ENCODE peak calls at places on chromosomes 16 and 17, in six cellular contexts. One of them, this sample, is unnamed.

GRCh38 chr16:12350945-12351344 is 374.4 kb downstream of the SNX29 start:
- DNase-seq in OCI-LY7: no peak
- DNase-seq in fibroblast of mammary gland: no peak
- DNase-seq in gastrocnemius medialis: no peak
- DNase-seq in cardiac muscle cell: no peak
- DNase-seq in A673: peak
- DNase-seq in this sample: no peak

GRCh38 chr17:77354721-77355455 is 214.1 kb downstream of the SEC14L1 start:
- DNase-seq in OCI-LY7: no peak
- DNase-seq in fibroblast of mammary gland: peak
- DNase-seq in gastrocnemius medialis: peak
- DNase-seq in cardiac muscle cell: no peak
- DNase-seq in A673: peak
- DNase-seq in this sample: peak

GRCh38 chr16:56985288-56985961 is 3.9 kb upstream of the NLRC5 start:
- DNase-seq in OCI-LY7: no peak
- DNase-seq in fibroblast of mammary gland: peak
- DNase-seq in gastrocnemius medialis: peak
- DNase-seq in cardiac muscle cell: no peak
- DNase-seq in A673: peak
- DNase-seq in this sample: peak

GRCh38 chr17:71409712-71410111 is 711.1 kb upstream of the SOX9 start:
- DNase-seq in OCI-LY7: no peak
- DNase-seq in fibroblast of mammary gland: peak
- DNase-seq in gastrocnemius medialis: no peak
- DNase-seq in cardiac muscle cell: no peak
- DNase-seq in A673: no peak
- DNase-seq in this sample: peak

GRCh38 chr16:31134091-31134571 is 1.4 kb downstream of the PRSS8 start:
- DNase-seq in OCI-LY7: no peak
- DNase-seq in fibroblast of mammary gland: peak
- DNase-seq in gastrocnemius medialis: no peak
- DNase-seq in cardiac muscle cell: no peak
- DNase-seq in A673: no peak
- DNase-seq in this sample: peak

GRCh38 chr17:70674061-70674460 is 504.7 kb downstream of the KCNJ2 start:
- DNase-seq in OCI-LY7: no peak
- DNase-seq in fibroblast of mammary gland: no peak
- DNase-seq in gastrocnemius medialis: no peak
- DNase-seq in cardiac muscle cell: no peak
- DNase-seq in A673: no peak
- DNase-seq in this sample: no peak

GRCh38 chr17:27807567-27808470 is 7.5 kb upstream of the NOS2 start:
- DNase-seq in OCI-LY7: peak
- DNase-seq in fibroblast of mammary gland: no peak
- DNase-seq in gastrocnemius medialis: no peak
- DNase-seq in cardiac muscle cell: peak
- DNase-seq in A673: no peak
- DNase-seq in this sample: no peak

GRCh38 chr17:48498168-48498840 is 32.5 kb downstream of the HOXB1 start:
- DNase-seq in OCI-LY7: no peak
- DNase-seq in fibroblast of mammary gland: no peak
- DNase-seq in gastrocnemius medialis: no peak
- DNase-seq in cardiac muscle cell: no peak
- DNase-seq in A673: no peak
- DNase-seq in this sample: peak

GRCh38 chr17:57490890-57491289 is 234.6 kb downstream of the MSI2 start:
- DNase-seq in OCI-LY7: no peak
- DNase-seq in fibroblast of mammary gland: no peak
- DNase-seq in gastrocnemius medialis: peak
- DNase-seq in cardiac muscle cell: no peak
- DNase-seq in A673: no peak
- DNase-seq in this sample: no peak

GRCh38 chr16:13970708-13971422 is 50.9 kb downstream of the ERCC4 start:
- DNase-seq in OCI-LY7: no peak
- DNase-seq in fibroblast of mammary gland: no peak
- DNase-seq in gastrocnemius medialis: no peak
- DNase-seq in cardiac muscle cell: no peak
- DNase-seq in A673: no peak
- DNase-seq in this sample: no peak

GRCh38 chr16:50209548-50210265 is 56.6 kb downstream of the TENT4B start:
- DNase-seq in OCI-LY7: peak
- DNase-seq in fibroblast of mammary gland: no peak
- DNase-seq in gastrocnemius medialis: peak
- DNase-seq in cardiac muscle cell: peak
- DNase-seq in A673: no peak
- DNase-seq in this sample: no peak

GRCh38 chr16:1884155-1884760 is 12.3 kb upstream of the MEIOB start:
- DNase-seq in OCI-LY7: peak
- DNase-seq in fibroblast of mammary gland: peak
- DNase-seq in gastrocnemius medialis: no peak
- DNase-seq in cardiac muscle cell: no peak
- DNase-seq in A673: peak
- DNase-seq in this sample: peak
- TF ChIP-seq CTCF in OCI-LY7: peak
- TF ChIP-seq CTCF in fibroblast of mammary gland: peak
- TF ChIP-seq CTCF in gastrocnemius medialis: no peak
- TF ChIP-seq CTCF in cardiac muscle cell: peak
- TF ChIP-seq CTCF in A673: peak
- TF ChIP-seq CTCF in this sample: peak

GRCh38 chr16:67392301-67393059 is 818 bp downstream of the TPPP3 start:
- DNase-seq in OCI-LY7: no peak
- DNase-seq in fibroblast of mammary gland: no peak
- DNase-seq in gastrocnemius medialis: no peak
- DNase-seq in cardiac muscle cell: no peak
- DNase-seq in A673: no peak
- DNase-seq in this sample: no peak
- H3K4me3 ChIP-seq in OCI-LY7: no peak
- H3K4me3 ChIP-seq in fibroblast of mammary gland: no peak
- H3K4me3 ChIP-seq in gastrocnemius medialis: peak
- H3K4me3 ChIP-seq in cardiac muscle cell: no peak
- H3K4me3 ChIP-seq in A673: peak
- H3K4me3 ChIP-seq in this sample: no peak

GRCh38 chr16:27225536-27226360 is 22.4 kb downstream of the KDM8 start:
- DNase-seq in OCI-LY7: peak
- DNase-seq in fibroblast of mammary gland: no peak
- DNase-seq in gastrocnemius medialis: no peak
- DNase-seq in cardiac muscle cell: no peak
- DNase-seq in A673: no peak
- DNase-seq in this sample: no peak
- TF ChIP-seq CTCF in OCI-LY7: peak
- TF ChIP-seq CTCF in fibroblast of mammary gland: no peak
- TF ChIP-seq CTCF in gastrocnemius medialis: no peak
- TF ChIP-seq CTCF in cardiac muscle cell: no peak
- TF ChIP-seq CTCF in A673: no peak
- TF ChIP-seq CTCF in this sample: no peak

GRCh38 chr16:54962045-54962444 is 31.4 kb downstream of the IRX5 start:
- DNase-seq in OCI-LY7: no peak
- DNase-seq in fibroblast of mammary gland: no peak
- DNase-seq in gastrocnemius medialis: no peak
- DNase-seq in cardiac muscle cell: no peak
- DNase-seq in A673: no peak
- DNase-seq in this sample: no peak
- H3K4me3 ChIP-seq in OCI-LY7: no peak
- H3K4me3 ChIP-seq in fibroblast of mammary gland: no peak
- H3K4me3 ChIP-seq in gastrocnemius medialis: no peak
- H3K4me3 ChIP-seq in cardiac muscle cell: no peak
- H3K4me3 ChIP-seq in A673: no peak
- H3K4me3 ChIP-seq in this sample: no peak

GRCh38 chr16:48054881-48055601 is 100.8 kb downstream of the ABCC12 start:
- DNase-seq in OCI-LY7: peak
- DNase-seq in fibroblast of mammary gland: peak
- DNase-seq in gastrocnemius medialis: peak
- DNase-seq in cardiac muscle cell: peak
- DNase-seq in A673: peak
- DNase-seq in this sample: peak
- TF ChIP-seq CTCF in OCI-LY7: peak
- TF ChIP-seq CTCF in fibroblast of mammary gland: peak
- TF ChIP-seq CTCF in gastrocnemius medialis: peak
- TF ChIP-seq CTCF in cardiac muscle cell: peak
- TF ChIP-seq CTCF in A673: peak
- TF ChIP-seq CTCF in this sample: peak

GRCh38 chr17:45031231-45032149 is 19.9 kb downstream of the DCAKD start:
- DNase-seq in OCI-LY7: no peak
- DNase-seq in fibroblast of mammary gland: no peak
- DNase-seq in gastrocnemius medialis: no peak
- DNase-seq in cardiac muscle cell: no peak
- DNase-seq in A673: no peak
- DNase-seq in this sample: no peak

GRCh38 chr17:45030733-45031132 is 20.7 kb downstream of the DCAKD start:
- DNase-seq in OCI-LY7: no peak
- DNase-seq in fibroblast of mammary gland: no peak
- DNase-seq in gastrocnemius medialis: no peak
- DNase-seq in cardiac muscle cell: no peak
- DNase-seq in A673: no peak
- DNase-seq in this sample: no peak

GRCh38 chr17:45029758-45030423 is 21.5 kb downstream of the DCAKD start:
- DNase-seq in OCI-LY7: no peak
- DNase-seq in fibroblast of mammary gland: no peak
- DNase-seq in gastrocnemius medialis: no peak
- DNase-seq in cardiac muscle cell: no peak
- DNase-seq in A673: no peak
- DNase-seq in this sample: no peak

GRCh38 chr17:45032150-45032493 is 19.3 kb downstream of the DCAKD start:
- DNase-seq in OCI-LY7: no peak
- DNase-seq in fibroblast of mammary gland: no peak
- DNase-seq in gastrocnemius medialis: no peak
- DNase-seq in cardiac muscle cell: no peak
- DNase-seq in A673: no peak
- DNase-seq in this sample: no peak

GRCh38 chr17:45029096-45029495 is 22.3 kb downstream of the DCAKD start:
- DNase-seq in OCI-LY7: no peak
- DNase-seq in fibroblast of mammary gland: no peak
- DNase-seq in gastrocnemius medialis: no peak
- DNase-seq in cardiac muscle cell: no peak
- DNase-seq in A673: no peak
- DNase-seq in this sample: no peak
- H3K4me3 ChIP-seq in OCI-LY7: no peak
- H3K4me3 ChIP-seq in fibroblast of mammary gland: no peak
- H3K4me3 ChIP-seq in gastrocnemius medialis: no peak
- H3K4me3 ChIP-seq in cardiac muscle cell: no peak
- H3K4me3 ChIP-seq in A673: no peak
- H3K4me3 ChIP-seq in this sample: no peak

DNA sequence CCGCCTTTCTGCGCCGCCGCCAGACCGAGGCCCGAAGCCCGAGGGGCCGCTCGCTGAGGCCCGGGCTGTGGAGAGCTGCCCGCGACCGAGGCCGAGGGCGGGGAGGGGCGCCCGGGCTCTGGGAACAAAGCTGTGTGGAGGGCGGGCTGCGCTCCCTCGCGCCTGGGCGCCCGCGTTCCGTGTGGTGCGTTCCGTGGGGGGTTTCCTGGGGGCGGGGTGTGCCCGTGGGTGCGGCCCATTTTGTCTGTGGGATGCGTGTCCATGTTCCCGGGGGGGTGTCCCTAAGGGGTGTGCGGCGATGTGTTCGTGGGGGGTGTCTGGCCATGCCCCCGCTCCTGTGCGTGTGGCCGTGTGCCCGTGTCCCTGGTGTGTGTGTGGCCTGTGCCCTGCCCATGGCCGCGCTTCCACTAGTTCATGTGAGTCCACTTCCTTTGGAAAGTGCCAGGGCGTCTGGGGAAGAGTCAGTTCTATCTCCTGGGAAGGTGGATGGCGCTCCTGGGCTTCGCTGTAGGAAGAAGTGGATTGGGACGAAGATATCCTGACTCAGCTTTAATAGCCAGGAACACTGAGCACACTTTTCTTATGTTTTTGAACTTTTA is 520 bp downstream of the JPT2 start:
- DNase-seq in OCI-LY7: peak
- DNase-seq in fibroblast of mammary gland: peak
- DNase-seq in gastrocnemius medialis: peak
- DNase-seq in cardiac muscle cell: peak
- DNase-seq in A673: peak
- DNase-seq in this sample: peak
- TF ChIP-seq CTCF in OCI-LY7: no peak
- TF ChIP-seq CTCF in fibroblast of mammary gland: peak
- TF ChIP-seq CTCF in gastrocnemius medialis: no peak
- TF ChIP-seq CTCF in cardiac muscle cell: no peak
- TF ChIP-seq CTCF in A673: no peak
- TF ChIP-seq CTCF in this sample: no peak

GRCh38 chr17:75665981-75666380 is 973 bp downstream of the RECQL5 start:
- DNase-seq in OCI-LY7: no peak
- DNase-seq in fibroblast of mammary gland: no peak
- DNase-seq in gastrocnemius medialis: no peak
- DNase-seq in cardiac muscle cell: no peak
- DNase-seq in A673: no peak
- DNase-seq in this sample: no peak
- H3K4me3 ChIP-seq in OCI-LY7: peak
- H3K4me3 ChIP-seq in fibroblast of mammary gland: peak
- H3K4me3 ChIP-seq in gastrocnemius medialis: peak
- H3K4me3 ChIP-seq in cardiac muscle cell: peak
- H3K4me3 ChIP-seq in A673: peak
- H3K4me3 ChIP-seq in this sample: peak

DNA sequence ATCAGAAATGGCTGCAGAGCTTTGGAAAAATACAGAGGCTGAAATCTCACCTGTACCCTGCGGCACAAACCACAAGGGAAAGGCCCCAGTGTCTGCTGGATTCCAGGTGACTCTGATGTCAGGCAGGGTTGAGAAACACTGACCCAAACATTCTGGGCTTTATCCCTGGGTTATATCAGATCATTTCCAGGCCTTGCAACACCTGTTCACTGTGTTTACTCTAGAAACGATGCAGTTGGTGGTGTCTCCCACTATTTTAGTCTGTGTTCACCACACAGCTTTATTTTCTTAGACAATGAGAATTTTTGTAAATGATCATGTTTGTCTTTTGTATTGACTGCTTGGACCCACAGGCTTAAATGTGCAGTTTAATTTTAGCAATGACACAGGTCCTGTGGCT is 151.5 kb upstream of the SDK2 start:
- DNase-seq in OCI-LY7: no peak
- DNase-seq in fibroblast of mammary gland: no peak
- DNase-seq in gastrocnemius medialis: no peak
- DNase-seq in cardiac muscle cell: no peak
- DNase-seq in A673: no peak
- DNase-seq in this sample: no peak
- TF ChIP-seq CTCF in OCI-LY7: no peak
- TF ChIP-seq CTCF in fibroblast of mammary gland: no peak
- TF ChIP-seq CTCF in gastrocnemius medialis: no peak
- TF ChIP-seq CTCF in cardiac muscle cell: no peak
- TF ChIP-seq CTCF in A673: no peak
- TF ChIP-seq CTCF in this sample: no peak

DNA sequence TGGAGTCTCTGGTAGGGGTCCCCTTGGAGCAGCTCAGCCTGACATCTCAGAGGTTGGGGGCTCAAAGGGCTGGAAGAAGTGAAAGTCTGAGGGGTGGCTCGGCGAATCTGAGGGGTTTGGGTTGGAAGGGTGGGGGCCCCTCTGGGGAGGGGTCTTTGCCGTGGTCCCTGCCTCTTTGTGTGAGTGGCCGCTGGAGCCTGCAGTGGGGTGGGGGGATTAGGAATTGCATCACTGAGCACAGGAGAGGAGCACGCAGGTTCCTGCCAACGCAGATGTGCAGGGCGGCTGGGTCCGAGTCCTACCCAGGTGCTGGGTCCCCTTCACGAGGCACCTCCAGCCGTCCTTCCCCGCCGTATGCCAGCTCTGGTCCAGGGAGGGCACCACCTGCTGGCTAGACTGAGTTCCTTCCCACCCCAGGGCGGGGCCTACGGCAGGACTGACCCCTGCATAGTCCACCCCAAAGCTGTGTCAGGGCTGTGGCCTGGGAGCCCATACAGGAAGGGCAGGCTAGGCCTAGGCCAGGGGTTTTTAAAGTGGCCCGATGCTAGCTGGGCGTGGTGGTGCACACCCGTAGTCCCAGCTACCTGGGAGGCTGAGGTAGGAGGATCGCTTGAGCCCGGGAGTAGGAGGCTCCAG is 9.9 kb downstream of the FMNL1 start:
- DNase-seq in OCI-LY7: peak
- DNase-seq in fibroblast of mammary gland: no peak
- DNase-seq in gastrocnemius medialis: no peak
- DNase-seq in cardiac muscle cell: peak
- DNase-seq in A673: no peak
- DNase-seq in this sample: no peak
- H3K4me3 ChIP-seq in OCI-LY7: no peak
- H3K4me3 ChIP-seq in fibroblast of mammary gland: no peak
- H3K4me3 ChIP-seq in gastrocnemius medialis: no peak
- H3K4me3 ChIP-seq in cardiac muscle cell: no peak
- H3K4me3 ChIP-seq in A673: no peak
- H3K4me3 ChIP-seq in this sample: no peak